ENCODE peak calls at places on chromosomes 11 and 22, in six cellular contexts. R is psoas muscle, J is neural progenitor cell, P is HCT116, N is breast epithelium, L is Peyer's patch. V is an unnamed sample.

GRCh38 chr11:83014951-83015350 is 56.7 kb downstream of the RAB30 start:
- DNase-seq in R (no peak), J (no peak), L (no peak), P (no peak), N (no peak), V (no peak)

GRCh38 chr11:44065851-44066731 is at the start of gene ACCS:
- DNase-seq in P (peak; percentile 88), R (peak; percentile 98), J (peak; percentile 89), N (peak; percentile 87), L (peak; percentile 98), V (peak; percentile 97)

GRCh38 chr11:62614275-62614674 is 1.2 kb downstream of the ROM1 start:
- DNase-seq in P (no peak), N (no peak), R (no peak), L (peak; percentile 70), J (no peak), V (no peak)

GRCh38 chr22:49307071-49307830 is 520.4 kb downstream of the BRD1 start:
- DNase-seq in P (no peak), J (no peak), L (peak; percentile 36), N (peak; percentile 12), R (peak; percentile 26), V (peak; percentile 63)

GRCh38 chr11:76791861-76792260 is 8.7 kb downstream of the TSKU start:
- DNase-seq in P (no peak), L (peak; percentile 49), J (no peak), R (no peak), N (peak; percentile 18), V (no peak)

GRCh38 chr22:39932166-39932565 is 28.0 kb upstream of the TMA7B start:
- DNase-seq in R (no peak), J (no peak), N (no peak), L (no peak), P (no peak), V (no peak)

GRCh38 chr11:10108901-10109665 is 184.9 kb downstream of the SBF2 start:
- DNase-seq in L (no peak), R (no peak), N (no peak), P (no peak), J (no peak), V (no peak)

GRCh38 chr22:37231406-37232139 is 12.5 kb downstream of the RAC2 start:
- DNase-seq in J (no peak), R (peak; percentile 34), N (no peak), P (no peak), L (peak; percentile 49), V (peak; percentile 67)

GRCh38 chr11:19886498-19886897 is 173.9 kb downstream of the NAV2 start:
- DNase-seq in L (no peak), P (no peak), R (no peak), J (no peak), N (no peak), V (no peak)

GRCh38 chr22:28801845-28802594 is 1.7 kb upstream of the XBP1 start:
- DNase-seq in J (no peak), L (peak; percentile 63), P (no peak), R (no peak), N (peak; percentile 46), V (no peak)

GRCh38 chr11:77171885-77172665 is 44.0 kb downstream of the MYO7A start:
- DNase-seq in P (no peak), J (peak; percentile 95), L (no peak), N (no peak), R (peak; percentile 42), V (no peak)

GRCh38 chr11:119594639-119595249 is 134.3 kb downstream of the NECTIN1 start:
- DNase-seq in N (no peak), L (no peak), R (no peak), J (no peak), P (no peak), V (peak; percentile 55)

GRCh38 chr11:101444164-101444563 is 139.6 kb downstream of the TRPC6 start:
- DNase-seq in N (no peak), J (no peak), P (no peak), L (no peak), R (no peak), V (no peak)

GRCh38 chr11:27910186-27910941 is 197.6 kb downstream of the KIF18A start:
- DNase-seq in P (no peak), R (no peak), L (no peak), N (no peak), J (no peak), V (no peak)

GRCh38 chr11:128492903-128493569 is 94.3 kb downstream of the ETS1 start:
- DNase-seq in P (no peak), R (no peak), N (no peak), L (no peak), J (no peak), V (no peak)
- H3K4me1 ChIP-seq in P (peaks cover 31% of the 10 kb centered on the region), R (peaks cover 72% of the 10 kb centered on the region), N (peaks cover 18% of the 10 kb centered on the region), L (peaks cover 33% of the 10 kb centered on the region), J (peaks cover 11% of the 10 kb centered on the region), V (peaks cover 49% of the 10 kb centered on the region)

GRCh38 chr11:64285885-64286800 is 495 bp downstream of the GPR137 start:
- DNase-seq in L (no peak), R (peak; percentile 69), P (no peak), J (peak; percentile 39), N (peak; percentile 40), V (no peak)
- TF ChIP-seq CTCF in L (no peak), R (no peak), P (no peak), J (no peak), N (no peak), V (no peak)

GRCh38 chr11:35621620-35622019 is 3.4 kb downstream of the FJX1 start:
- DNase-seq in J (no peak), N (no peak), R (no peak), P (no peak), L (no peak), V (no peak)
- H3K4me3 ChIP-seq in J (peak overlapping the region; percentile 73), N (no peak overlapping the region), R (no peak overlapping the region), P (no peak overlapping the region), L (no peak overlapping the region), V (no peak overlapping the region)

DNA sequence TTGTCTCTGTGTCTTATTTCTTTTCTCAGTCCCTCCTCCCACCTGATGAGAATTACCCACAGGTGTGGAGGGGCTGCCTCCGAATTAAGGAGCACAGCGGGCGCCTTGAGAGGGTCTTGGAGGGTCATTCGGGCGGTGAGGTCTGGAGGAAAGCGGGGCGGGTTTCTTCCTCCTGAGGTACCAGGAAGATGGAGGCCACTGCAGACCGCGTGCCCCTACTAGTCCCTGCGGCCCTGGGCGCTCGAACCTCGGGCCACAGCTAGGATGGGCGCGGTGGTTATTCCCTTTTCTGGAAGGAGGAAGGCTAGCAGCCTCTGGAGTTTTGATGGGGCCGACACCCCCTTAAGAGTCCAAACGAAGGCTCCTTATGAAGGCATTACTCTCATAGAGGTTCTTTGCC is 5.5 kb upstream of the FAM111A start:
- DNase-seq in N (no peak), P (no peak), R (no peak), L (no peak), J (no peak), V (peak; percentile 58)
- H3K4me1 ChIP-seq in N (no peaks in the 10 kb centered on the region), P (peaks cover 10% of the 10 kb centered on the region), R (no peaks in the 10 kb centered on the region), L (no peaks in the 10 kb centered on the region), J (peaks cover 3% of the 10 kb centered on the region), V (no peaks in the 10 kb centered on the region)

GRCh38 chr22:29813563-29813962 is 24.5 kb downstream of the ASCC2 start:
- DNase-seq in N (no peak), J (no peak), R (no peak), L (no peak), P (peak; percentile 7), V (no peak)
- TF ChIP-seq CTCF in N (no peak), J (peak; percentile 15), R (no peak), L (no peak), P (no peak), V (no peak)

DNA sequence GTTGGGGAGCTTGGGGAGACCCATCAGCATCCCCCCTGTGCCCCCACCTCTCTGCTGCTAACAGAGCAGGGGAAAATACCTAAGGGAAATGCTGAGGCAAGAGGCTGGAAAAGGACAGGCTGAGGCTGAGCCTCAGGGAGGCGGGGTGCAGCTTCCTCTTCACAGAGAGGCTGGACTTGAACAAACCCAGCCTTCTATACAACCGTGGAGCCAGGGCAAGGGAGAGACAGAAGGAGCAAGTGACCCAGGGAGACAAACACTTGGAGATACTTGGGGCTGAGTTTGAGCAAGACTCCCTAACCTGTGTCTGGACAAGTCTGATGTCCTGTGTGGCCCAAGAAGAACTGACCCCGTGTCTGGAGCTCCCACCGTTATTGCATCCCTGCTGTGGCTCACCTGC is at the start of gene SLCO2B1:
- DNase-seq in L (peak; percentile 76), N (no peak), P (no peak), R (no peak), J (no peak), V (no peak)
- H3K4me3 ChIP-seq in L (peak within 1 kb of the TSS; percentile 49), N (peak within 1 kb of the TSS; percentile 28), P (no peak within 1 kb of the TSS), R (peak within 1 kb of the TSS; percentile 54), J (no peak within 1 kb of the TSS), V (peak within 1 kb of the TSS; percentile 53)